ENCODE peak calls at places on chromosomes 13 and 19, in eight cellular contexts. T is psoas muscle, H is sigmoid colon, L is thoracic aorta, D is heart left ventricle, B is astrocyte of the spinal cord, K is AG09319, I is left ventricle myocardium inferior. U is an unnamed sample.
A peak's percentile ranks its signal among the peaks of the same experiment; 100 is the strongest.

GRCh38 chr13:99027260-99027659 is 49.4 kb upstream of the DOCK9 start:
- DNase-seq in T (no peak), H (no peak), L (no peak), D (no peak), B (peak; percentile 31), K (no peak), I (no peak), U (no peak)

GRCh38 chr19:51240866-51241265 is 10.0 kb upstream of the SIGLECL1 start:
- DNase-seq in T (no peak), H (no peak), L (no peak), D (no peak), B (no peak), K (no peak), I (no peak), U (no peak)

GRCh38 chr13:107144432-107144831 is 576.5 kb upstream of the ARGLU1 start:
- DNase-seq in T (no peak), H (no peak), L (no peak), D (no peak), B (peak; percentile 13), K (no peak), I (no peak), U (no peak)

GRCh38 chr19:3618811-3619630 is 7.6 kb downstream of the CACTIN start:
- DNase-seq in T (no peak), H (no peak), L (no peak), D (peak; percentile 58), B (no peak), K (no peak), I (no peak), U (no peak)

GRCh38 chr19:18282021-18282787 is 782 bp upstream of the JUND start:
- DNase-seq in T (no peak), H (no peak), L (peak; percentile 77), D (peak; percentile 78), B (no peak), K (no peak), I (no peak), U (no peak)

GRCh38 chr19:46979770-46980105 is 39.9 kb upstream of the NPAS1 start:
- DNase-seq in T (peak; percentile 49), H (no peak), L (no peak), D (no peak), B (no peak), K (no peak), I (no peak), U (no peak)

GRCh38 chr13:92473736-92474465 is 752.7 kb upstream of the GPC6 start:
- DNase-seq in T (no peak), H (no peak), L (no peak), D (no peak), B (no peak), K (no peak), I (no peak), U (no peak)

GRCh38 chr13:24050292-24050711 is 110.2 kb upstream of the SPATA13 start:
- DNase-seq in T (no peak), H (peak; percentile 78), L (no peak), D (no peak), B (peak; percentile 71), K (no peak), I (peak; percentile 36), U (no peak)

GRCh38 chr13:97130201-97130600 is 91.9 kb upstream of the MBNL2 start:
- DNase-seq in T (no peak), H (no peak), L (no peak), D (no peak), B (no peak), K (no peak), I (no peak), U (no peak)

GRCh38 chr19:3275068-3275582 is 50.7 kb downstream of the CELF5 start:
- DNase-seq in T (no peak), H (no peak), L (no peak), D (no peak), B (no peak), K (no peak), I (no peak), U (no peak)

GRCh38 chr19:11880598-11880997 is 7.0 kb upstream of the ZNF69 start:
- DNase-seq in T (no peak), H (no peak), L (no peak), D (no peak), B (no peak), K (no peak), I (no peak), U (no peak)

GRCh38 chr13:114020750-114021463 is 47.0 kb upstream of the C13orf46 start:
- DNase-seq in T (no peak), H (no peak), L (no peak), D (no peak), B (no peak), K (no peak), I (no peak), U (no peak)

GRCh38 chr19:491146-491741 is 5.0 kb upstream of the MADCAM1 start:
- DNase-seq in T (peak; percentile 81), H (no peak), L (no peak), D (peak; percentile 60), B (no peak), K (no peak), I (no peak), U (no peak)

GRCh38 chr13:24038846-24039330 is 121.6 kb upstream of the SPATA13 start:
- DNase-seq in T (no peak), H (no peak), L (no peak), D (no peak), B (peak; percentile 60), K (peak; percentile 59), I (no peak), U (no peak)

GRCh38 chr19:44718441-44719261 is 19.7 kb downstream of the CEACAM16 start:
- DNase-seq in T (peak; percentile 71), H (peak; percentile 83), L (peak; percentile 36), D (peak; percentile 83), B (peak; percentile 35), K (no peak), I (peak; percentile 78), U (peak; percentile 70)

GRCh38 chr19:9936151-9937000 is at the start of gene OLFM2:
- DNase-seq in T (no peak), H (no peak), L (no peak), D (no peak), B (no peak), K (no peak), I (peak; percentile 34), U (no peak)

GRCh38 chr13:60335531-60335930 is 61.5 kb upstream of the TDRD3 start:
- DNase-seq in T (no peak), H (no peak), L (no peak), D (no peak), B (peak; percentile 39), K (no peak), I (no peak), U (no peak)

GRCh38 chr19:5338661-5339469 is 1.7 kb downstream of the PTPRS start:
- DNase-seq in T (no peak), H (no peak), L (no peak), D (no peak), B (no peak), K (no peak), I (no peak), U (no peak)

GRCh38 chr13:50596103-50596502 is 247.4 kb downstream of the DLEU7 start:
- DNase-seq in T (no peak), H (no peak), L (no peak), D (no peak), B (no peak), K (no peak), I (no peak), U (no peak)

GRCh38 chr19:30107351-30107750 is 165.3 kb downstream of the URI1 start:
- DNase-seq in T (no peak), H (no peak), L (no peak), D (peak; percentile 39), B (no peak), K (no peak), I (no peak), U (no peak)

GRCh38 chr13:20124303-20124702 is 36.5 kb downstream of the GJA3 start:
- DNase-seq in T (no peak), H (no peak), L (no peak), D (no peak), B (no peak), K (no peak), I (no peak), U (no peak)

DNA sequence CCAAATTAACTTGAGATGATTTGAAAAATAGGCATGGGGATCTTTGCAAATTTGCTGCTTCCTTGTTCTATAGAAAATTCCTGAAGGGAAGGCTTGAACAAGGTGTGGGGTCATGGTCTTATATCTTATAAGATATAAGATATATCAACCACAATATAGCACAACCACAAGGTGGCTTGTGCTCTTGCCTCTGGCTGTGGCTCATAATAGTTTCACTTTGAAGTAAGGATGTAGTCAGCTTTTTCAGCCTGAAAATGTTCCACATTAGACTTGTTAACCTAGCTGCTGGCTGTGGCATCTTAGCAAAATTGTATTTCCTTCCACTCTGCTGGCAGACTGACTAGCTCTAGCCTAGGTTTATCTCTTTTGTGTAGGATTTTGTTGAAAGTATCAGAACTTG is 169.7 kb downstream of the KLF5 start:
- DNase-seq in T (no peak), H (no peak), L (no peak), D (no peak), B (peak; percentile 56), K (no peak), I (no peak), U (no peak)
- TF ChIP-seq CTCF in T (no peak), H (no peak), L (no peak), D (no peak), B (peak; percentile 24), K (peak; percentile 8), I (no peak), U (peak; percentile 46)

GRCh38 chr13:27665333-27665732 is 43.6 kb downstream of the POLR1D start:
- DNase-seq in T (no peak), H (no peak), L (no peak), D (no peak), B (no peak), K (no peak), I (no peak), U (no peak)
- TF ChIP-seq CTCF in T (peak; percentile 24), H (no peak), L (no peak), D (peak; percentile 9), B (no peak), K (peak; percentile 14), I (peak; percentile 51), U (no peak)

GRCh38 chr19:27774827-27775226 is 1438.1 kb downstream of the UQCRFS1 start:
- DNase-seq in T (no peak), H (no peak), L (no peak), D (no peak), B (no peak), K (no peak), I (no peak), U (no peak)
- TF ChIP-seq CTCF in T (no peak), H (no peak), L (no peak), D (peak; percentile 12), B (peak; percentile 29), K (no peak), I (peak; percentile 30), U (no peak)

DNA sequence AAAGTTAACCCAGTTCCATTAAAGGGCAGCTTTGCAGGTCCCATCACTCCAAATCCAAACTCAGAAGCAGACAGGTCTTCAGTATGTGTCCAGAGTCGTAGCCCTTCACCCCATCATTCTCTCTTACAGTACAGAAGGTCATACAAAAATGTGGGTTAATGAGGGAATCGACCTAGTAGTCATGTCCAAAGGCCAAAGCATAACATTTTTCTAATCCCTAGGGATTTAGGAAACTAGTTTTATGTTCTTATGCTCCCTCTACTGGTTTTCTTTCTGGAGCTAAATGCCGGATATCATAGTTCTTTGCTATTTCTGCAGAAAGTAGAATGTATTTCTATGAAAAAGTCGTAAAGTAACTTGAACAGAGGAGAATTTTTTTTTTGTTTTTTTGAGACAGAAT is 72.2 kb downstream of the DHRS12 start:
- DNase-seq in T (no peak), H (no peak), L (no peak), D (no peak), B (peak; percentile 56), K (no peak), I (no peak), U (no peak)
- TF ChIP-seq CTCF in T (peak; percentile 31), H (peak; percentile 11), L (peak; percentile 53), D (peak; percentile 33), B (peak; percentile 47), K (peak; percentile 49), I (peak; percentile 62), U (no peak)